ENCODE peak calls at places on chromosome 18, in six cellular contexts. T is pancreas; E is caudate nucleus; G is stimulated activated CD4-positive, alpha-beta T cell treated with anti-CD3 and anti-CD28 coated beads, Interleukin-4, amount 100 ng/mL, for 4 hours; C is NCI-H1694 treated with DMSO at 0.1 percent for 48 hours; P is heart left ventricle. M is an unnamed sample.
A peak's percentile ranks its signal among the peaks of the same experiment; 100 is the strongest.

GRCh38 chr18:63488160-63488559 is 11.4 kb downstream of the SERPINB5 start:
- DNase-seq in T (no peak), P (no peak), G (no peak), C (no peak), E (no peak), M (no peak)

GRCh38 chr18:36757081-36757480 is 71.7 kb downstream of the TPGS2 start:
- DNase-seq in P (no peak), T (no peak), E (no peak), G (no peak), C (peak; percentile 23), M (no peak)

GRCh38 chr18:48723837-48724236 is 185.0 kb downstream of the CTIF start:
- DNase-seq in G (no peak), C (no peak), P (no peak), T (no peak), E (no peak), M (no peak)

GRCh38 chr18:33755918-33756590 is 178.0 kb downstream of the ASXL3 start:
- DNase-seq in E (no peak), P (no peak), T (no peak), C (peak; percentile 58), G (no peak), M (no peak)

GRCh38 chr18:24868760-24869237 is 408.4 kb downstream of the HRH4 start:
- DNase-seq in P (no peak), G (no peak), E (no peak), T (no peak), C (no peak), M (no peak)

GRCh38 chr18:48139427-48140347 is 209.2 kb upstream of the SMAD2 start:
- DNase-seq in G (no peak), T (peak; percentile 72), E (no peak), C (no peak), P (peak; percentile 89), M (peak; percentile 68)

GRCh38 chr18:62085766-62086165 is 101.1 kb downstream of the PIGN start:
- DNase-seq in C (no peak), T (no peak), G (no peak), P (no peak), E (no peak), M (no peak)

GRCh38 chr18:26568513-26568912 is 20.2 kb upstream of the KCTD1 start:
- DNase-seq in C (no peak), E (no peak), T (no peak), G (no peak), P (no peak), M (no peak)

GRCh38 chr18:79819064-79819725 is 21.5 kb downstream of the KCNG2 start:
- DNase-seq in E (no peak), G (no peak), C (no peak), T (no peak), P (peak; percentile 16), M (no peak)

M was measured in heart right ventricle.